ENCODE peak calls at places on chromosomes 6 and 20, in five cellular contexts. C, H, B, R and X are unnamed samples.

GRCh38 chr6:55528624-55529023 is 50.4 kb downstream of the HMGCLL1 start:
- DNase-seq in B (no peak), H (no peak), C (no peak), R (peak; percentile 4), X (peak; percentile 3)

GRCh38 chr6:30779850-30780641 is 35.7 kb upstream of the IER3 start:
- DNase-seq in B (no peak), H (no peak), C (no peak), R (no peak), X (no peak)

GRCh38 chr6:11497881-11498280 is 39.7 kb upstream of the TMEM170B start:
- DNase-seq in H (no peak), C (peak; percentile 65), R (no peak), B (no peak), X (no peak)

GRCh38 chr6:34386316-34387137 is 5.9 kb downstream of the NUDT3 start:
- DNase-seq in C (no peak), R (peak; percentile 63), H (no peak), B (peak; percentile 87), X (peak; percentile 70)

GRCh38 chr6:147173140-147173539 is 31.1 kb upstream of the STXBP5 start:
- DNase-seq in R (no peak), B (no peak), C (no peak), H (no peak), X (no peak)

GRCh38 chr6:15434823-15435380 is 189.0 kb downstream of the JARID2 start:
- DNase-seq in C (no peak), R (no peak), H (no peak), B (no peak), X (no peak)

GRCh38 chr6:40042232-40042631 is 108.0 kb upstream of the MOCS1 start:
- DNase-seq in B (no peak), C (no peak), H (no peak), R (no peak), X (no peak)

GRCh38 chr6:151098166-151098565 is 141.6 kb upstream of the AKAP12 start:
- DNase-seq in H (no peak), C (no peak), R (no peak), B (no peak), X (no peak)

GRCh38 chr6:159104931-159105330 is 60.1 kb upstream of the TAGAP start:
- DNase-seq in B (no peak), R (no peak), H (no peak), C (no peak), X (no peak)

GRCh38 chr20:3659492-3660261 is 3.5 kb downstream of the GFRA4 start:
- DNase-seq in H (no peak), R (no peak), B (no peak), C (no peak), X (no peak)

GRCh38 chr6:91678679-91679078 is 1091.8 kb upstream of the MAP3K7 start:
- DNase-seq in H (no peak), B (no peak), C (no peak), R (no peak), X (no peak)

GRCh38 chr6:24763578-24763977 is 11.2 kb upstream of the GMNN start:
- DNase-seq in C (no peak), B (no peak), R (no peak), H (no peak), X (no peak)

GRCh38 chr20:49768204-49769124 is 44.2 kb upstream of the SLC9A8 start:
- DNase-seq in B (peak; percentile 87), H (no peak), C (no peak), R (peak; percentile 76), X (peak; percentile 38)

GRCh38 chr20:51510169-51510568 is 32.4 kb downstream of the NFATC2 start:
- DNase-seq in C (no peak), H (no peak), B (no peak), R (no peak), X (no peak)

GRCh38 chr6:19691465-19692167 is 145.6 kb upstream of the ID4 start:
- DNase-seq in R (peak; percentile 34), B (no peak), H (no peak), C (peak; percentile 69), X (no peak)

GRCh38 chr6:145271086-145271485 is 464.2 kb downstream of the EPM2A start:
- DNase-seq in H (no peak), B (no peak), C (no peak), R (no peak), X (no peak)

GRCh38 chr6:169965239-169965638 is 213.8 kb downstream of the ERMARD start:
- DNase-seq in C (no peak), B (no peak), R (no peak), H (no peak), X (no peak)

GRCh38 chr6:31402324-31403282 is 792 bp upstream of the MICA start:
- DNase-seq in H (no peak), B (no peak), C (peak; percentile 54), R (no peak), X (no peak)